ENCODE peak calls at places on chromosomes 13 and 19, in seven cellular contexts. O, F, C, Q, U, D and M are unnamed samples.

GRCh38 chr19:40503300-40503699 is 36.5 kb downstream of the SPTBN4 start:
- DNase-seq in Q (no peak), U (peak; percentile 26), F (no peak), C (no peak), D (no peak), O (no peak), M (no peak)

GRCh38 chr13:29573190-29573589 is 22.3 kb downstream of the SLC7A1 start:
- DNase-seq in U (no peak), Q (peak; percentile 50), O (peak; percentile 24), C (peak; percentile 48), D (no peak), F (no peak), M (peak; percentile 55)

GRCh38 chr19:37413243-37414084 is 42.6 kb downstream of the ZNF527 start:
- DNase-seq in O (no peak), Q (no peak), F (no peak), U (no peak), D (no peak), C (peak; percentile 12), M (peak; percentile 11)

GRCh38 chr13:76885203-76886004 is 801 bp downstream of the KCTD12 start:
- DNase-seq in U (peak; percentile 79), O (peak; percentile 78), C (peak; percentile 86), Q (peak; percentile 74), D (no peak), F (no peak), M (peak; percentile 76)

GRCh38 chr13:26895081-26895807 is 134.7 kb upstream of the GPR12 start:
- DNase-seq in U (no peak), O (no peak), D (no peak), C (no peak), F (no peak), Q (no peak), M (no peak)

GRCh38 chr13:94233401-94233800 is 246.1 kb downstream of the DCT start:
- DNase-seq in F (peak; percentile 22), D (peak; percentile 79), U (no peak), O (no peak), Q (peak; percentile 24), C (peak; percentile 97), M (peak; percentile 95)

GRCh38 chr19:1851581-1852293 is 3.5 kb upstream of the REXO1 start:
- DNase-seq in C (no peak), U (no peak), Q (no peak), F (no peak), D (no peak), O (no peak), M (no peak)

GRCh38 chr13:67186985-67187569 is 43.1 kb downstream of the PCDH9 start:
- DNase-seq in F (no peak), U (peak; percentile 30), D (no peak), Q (no peak), O (no peak), C (no peak), M (no peak)

GRCh38 chr19:55012294-55012693 is 25.8 kb downstream of the GP6 start:
- DNase-seq in C (no peak), Q (no peak), F (no peak), O (no peak), U (no peak), D (no peak), M (no peak)

GRCh38 chr19:17706750-17707181 is 12.5 kb upstream of the MAP1S start:
- DNase-seq in F (no peak), U (peak; percentile 86), C (peak; percentile 19), D (no peak), Q (no peak), O (no peak), M (no peak)

GRCh38 chr13:73971481-73971880 is 162.7 kb downstream of the KLF12 start:
- DNase-seq in D (no peak), O (no peak), Q (no peak), F (no peak), U (no peak), C (peak; percentile 12), M (peak; percentile 29)
- H3K4me3 ChIP-seq in D (no peak overlapping the region), O (no peak overlapping the region), Q (no peak overlapping the region), F (no peak overlapping the region), U (no peak overlapping the region), C (no peak overlapping the region), M (no peak overlapping the region)

DNA sequence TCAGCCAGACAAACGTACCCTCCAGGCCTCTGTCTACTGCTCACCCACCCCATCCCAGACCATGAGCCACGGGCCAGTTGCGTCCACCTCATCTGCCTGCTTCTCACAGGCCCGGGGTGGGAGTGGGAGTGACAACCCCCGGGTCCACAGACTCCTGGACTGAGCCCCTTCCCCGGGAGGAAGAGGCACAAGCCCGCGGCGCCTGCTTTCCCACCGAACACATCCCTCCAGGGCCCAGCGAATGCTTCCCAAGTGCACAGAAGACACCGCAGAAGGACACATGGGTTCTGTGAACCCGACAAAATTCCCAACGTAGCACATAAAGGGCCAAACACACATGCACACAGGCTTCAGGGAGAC is 18.0 kb upstream of the PLPP2 start:
- DNase-seq in O (no peak), U (no peak), F (no peak), C (no peak), D (no peak), Q (no peak), M (no peak)
- H3K4me3 ChIP-seq in O (no peak overlapping the region), U (no peak overlapping the region), F (no peak overlapping the region), C (no peak overlapping the region), D (no peak overlapping the region), Q (no peak overlapping the region), M (no peak overlapping the region)

GRCh38 chr19:42254083-42254849 is 662 bp downstream of the ERF start:
- DNase-seq in Q (peak; percentile 76), F (no peak), O (peak; percentile 85), U (peak; percentile 94), C (peak; percentile 57), D (no peak), M (no peak)
- H3K4me3 ChIP-seq in Q (peak overlapping the region; percentile 88), F (peak overlapping the region; percentile 82), O (peak overlapping the region; percentile 73), U (peak overlapping the region; percentile 93), C (peak overlapping the region; percentile 98), D (peak overlapping the region; percentile 94), M (peak overlapping the region; percentile 96)

DNA sequence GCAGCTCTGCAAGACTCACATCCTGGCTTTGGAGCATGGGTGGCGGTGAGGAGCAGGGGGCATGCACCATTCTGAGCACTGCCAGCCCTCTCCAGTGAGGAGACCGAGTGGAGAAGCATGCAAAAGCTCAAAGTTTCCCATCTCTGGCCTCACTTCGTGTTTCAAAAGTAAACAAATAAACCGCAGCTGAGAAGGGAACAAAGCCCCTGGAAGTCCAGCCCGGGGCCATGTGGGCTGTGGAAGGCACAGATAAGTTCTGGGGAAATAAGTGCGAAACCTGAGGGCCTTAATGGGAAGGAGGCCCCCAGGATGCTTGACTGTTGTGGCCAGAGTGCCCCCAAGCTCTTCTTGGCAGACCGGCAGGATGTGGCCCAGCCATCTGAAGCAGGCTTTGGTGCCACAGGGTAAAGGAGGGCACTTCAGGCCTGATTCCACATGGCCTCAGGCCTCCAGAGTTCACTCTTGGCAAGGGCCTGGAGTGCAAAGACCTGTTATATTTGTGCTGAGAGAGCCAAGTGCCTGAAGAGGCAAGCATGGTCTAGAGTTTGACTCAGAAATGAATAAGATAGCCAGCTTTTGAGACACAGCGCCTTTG is 1.2 kb downstream of the MEDAG start:
- DNase-seq in F (no peak), C (peak; percentile 74), Q (no peak), D (no peak), O (peak; percentile 34), U (no peak), M (peak; percentile 69)
- H3K4me3 ChIP-seq in F (no peak overlapping the region), C (peak overlapping the region; percentile 20), Q (peak overlapping the region; percentile 43), D (no peak overlapping the region), O (peak overlapping the region; percentile 39), U (no peak overlapping the region), M (peak overlapping the region; percentile 90)